ENCODE peak calls at places on chromosome 2, in five cellular contexts. D is NCI-H1694 treated with DMSO at 0.1 percent for 48 hours, J is M059J, M is NCI-H460, U is GM13977. S is an unnamed sample.

GRCh38 chr2:128375454-128375853 is 56.8 kb upstream of the HS6ST1 start:
- DNase-seq in J (no peak), U (no peak), D (peak), M (no peak), S (no peak)

GRCh38 chr2:10680214-10680613 is 9.6 kb downstream of the NOL10 start:
- DNase-seq in M (no peak), J (no peak), U (no peak), D (no peak), S (no peak)

GRCh38 chr2:146893500-146894041 is 951.3 kb upstream of the ACVR2A start:
- DNase-seq in M (no peak), U (no peak), J (no peak), D (no peak), S (peak)

GRCh38 chr2:157894694-157895450 is 18.7 kb upstream of the ACVR1 start:
- DNase-seq in U (no peak), M (no peak), J (peak), D (peak), S (peak)

GRCh38 chr2:71609958-71610357 is 156.6 kb downstream of the DYSF start:
- DNase-seq in U (peak), D (peak), M (peak), J (peak), S (peak)

GRCh38 chr2:99597616-99598015 is 107.8 kb upstream of the REV1 start:
- DNase-seq in D (no peak), M (no peak), J (peak), U (no peak), S (no peak)

GRCh38 chr2:174012347-174013309 is 47.5 kb upstream of the SP3 start:
- DNase-seq in U (no peak), M (no peak), D (no peak), J (peak), S (peak)

GRCh38 chr2:183022711-183023110 is 15.5 kb downstream of the NCKAP1 start:
- DNase-seq in D (no peak), J (no peak), M (no peak), U (no peak), S (no peak)

GRCh38 chr2:229084467-229084866 is 186.6 kb downstream of the PID1 start:
- DNase-seq in D (no peak), M (no peak), U (no peak), J (no peak), S (peak)

GRCh38 chr2:55500025-55500424 is 19.5 kb upstream of the CFAP36 start:
- DNase-seq in M (peak), J (peak), U (no peak), D (no peak), S (peak)

GRCh38 chr2:241701405-241702154 is at the start of gene ING5:
- DNase-seq in U (peak), D (peak), J (peak), M (peak), S (peak)

GRCh38 chr2:102144128-102144527 is 1.6 kb downstream of the IL1R1 start:
- DNase-seq in D (no peak), M (no peak), U (no peak), J (no peak), S (peak)

GRCh38 chr2:113058998-113059960 is at the start of gene IL36RN:
- DNase-seq in M (no peak), J (no peak), D (no peak), U (no peak), S (no peak)

GRCh38 chr2:149741646-149742045 is 154.1 kb upstream of the MMADHC start:
- DNase-seq in D (no peak), M (no peak), U (no peak), J (peak), S (peak)